ENCODE peak calls at places on chromosomes 4 and X, in six cellular contexts. B is glomerular endothelial cell; O is NCI-H526; G is CD8-positive, alpha-beta memory T cell; U is NCI-H345; H is ACHN. I is an unnamed sample.

GRCh38 chr4:100118213-100118612 is 72.1 kb downstream of the DDIT4L start:
- DNase-seq in B (no peak), G (no peak), U (no peak), O (no peak), H (no peak), I (peak)

GRCh38 chr4:129082302-129082701 is 11.0 kb downstream of the SCLT1 start:
- DNase-seq in H (no peak), B (no peak), U (no peak), G (no peak), O (no peak), I (no peak)

GRCh38 chr4:16995451-16995850 is 97.0 kb upstream of the LDB2 start:
- DNase-seq in O (no peak), G (no peak), B (no peak), H (no peak), U (no peak), I (no peak)

GRCh38 chrX:103877571-103877970 is 45.5 kb upstream of the RAB9B start:
- DNase-seq in B (no peak), H (peak), U (no peak), G (no peak), O (no peak), I (no peak)

GRCh38 chr4:183738081-183738673 is 79.1 kb downstream of the TRAPPC11 start:
- DNase-seq in B (no peak), U (no peak), G (no peak), O (no peak), H (no peak), I (no peak)

GRCh38 chr4:6632125-6632524 is 8.4 kb upstream of the MRFAP1 start:
- DNase-seq in B (no peak), H (no peak), U (no peak), O (no peak), G (no peak), I (no peak)

GRCh38 chr4:1609901-1610790 is 74.0 kb downstream of the FAM53A start:
- DNase-seq in B (no peak), H (no peak), U (no peak), G (no peak), O (no peak), I (no peak)

GRCh38 chrX:40102393-40103381 is 4.9 kb upstream of the BCOR start:
- DNase-seq in B (no peak), G (no peak), O (no peak), H (no peak), U (no peak), I (no peak)

GRCh38 chr4:35423104-35423503 is 821.2 kb downstream of the ARAP2 start:
- DNase-seq in U (no peak), G (no peak), O (no peak), B (no peak), H (no peak), I (no peak)

GRCh38 chr4:185810746-185811508 is 1.1 kb downstream of the SORBS2 start:
- DNase-seq in B (no peak), O (peak), U (no peak), G (no peak), H (peak), I (no peak)

GRCh38 chrX:77446029-77446585 is 1.1 kb upstream of the FGF16 start:
- DNase-seq in G (no peak), B (no peak), O (no peak), U (no peak), H (no peak), I (no peak)

GRCh38 chr4:18075823-18076433 is 54.4 kb upstream of the LCORL start:
- DNase-seq in B (peak), H (peak), U (no peak), O (no peak), G (peak), I (peak)

GRCh38 chrX:22136711-22137110 is 104.6 kb downstream of the PHEX start:
- DNase-seq in G (no peak), U (peak), O (no peak), B (no peak), H (no peak), I (no peak)

GRCh38 chrX:76657499-76657898 is 230.0 kb downstream of the MAGEE1 start:
- DNase-seq in G (no peak), O (no peak), H (no peak), B (no peak), U (no peak), I (no peak)

GRCh38 chrX:71954458-71954857 is 43.8 kb downstream of the NHSL2 start:
- DNase-seq in B (no peak), H (no peak), G (no peak), O (no peak), U (no peak), I (no peak)

GRCh38 chr4:183478926-183479325 is 25.9 kb upstream of the ING2 start:
- DNase-seq in B (no peak), G (no peak), U (no peak), O (no peak), H (no peak), I (no peak)

I was measured in NCI-H69.